ENCODE peak calls at places on chromosomes 16 and 17, in six cellular contexts. U is IMR-90, A is H1, W is mesendoderm, M is neuronal stem cell, K is trophoblast cell. D is an unnamed sample. For H3K36me3, the result is how much of the 10 kb centered on the place peaks cover.

GRCh38 chr16:13829712-13830304 is 90.1 kb upstream of the ERCC4 start:
- DNase-seq in U (no peak), A (no peak), M (no peak), K (no peak), W (no peak), D (no peak)

GRCh38 chr16:10939649-10940206 is 2.5 kb downstream of the DEXI start:
- DNase-seq in A (no peak), U (no peak), W (no peak), K (no peak), M (no peak), D (no peak)

GRCh38 chr17:1908699-1909309 is 79.0 kb downstream of the RPA1 start:
- DNase-seq in K (peak), U (peak), W (peak), A (no peak), M (peak), D (peak)

GRCh38 chr17:80612997-80613731 is 68.5 kb downstream of the RPTOR start:
- DNase-seq in A (no peak), M (no peak), K (no peak), U (no peak), W (no peak), D (no peak)

GRCh38 chr16:25258856-25259179 is 1.2 kb upstream of the ZKSCAN2 start:
- DNase-seq in W (peak), M (no peak), K (no peak), A (no peak), U (no peak), D (no peak)

GRCh38 chr17:199806-200603 is 18.6 kb upstream of the DOC2B start:
- DNase-seq in A (no peak), M (no peak), K (no peak), W (no peak), U (no peak), D (no peak)

GRCh38 chr16:86368261-86368660 is 142.1 kb upstream of the FOXF1 start:
- DNase-seq in U (no peak), W (no peak), M (no peak), A (no peak), K (no peak), D (no peak)

GRCh38 chr17:81217531-81217930 is 5.2 kb downstream of the CEP131 start:
- DNase-seq in A (no peak), K (no peak), U (no peak), W (no peak), M (no peak), D (no peak)

GRCh38 chr17:41695954-41696720 is 7.5 kb downstream of the EIF1 start:
- DNase-seq in M (peak), A (no peak), K (peak), W (peak), U (peak), D (peak)

GRCh38 chr16:81636298-81636960 is 142.7 kb upstream of the PLCG2 start:
- DNase-seq in K (peak), M (no peak), W (no peak), A (no peak), U (no peak), D (no peak)

GRCh38 chr16:81633147-81633619 is 145.9 kb upstream of the PLCG2 start:
- DNase-seq in U (no peak), A (no peak), K (peak), W (peak), M (no peak), D (no peak)

GRCh38 chr16:81633680-81634379 is 145.3 kb upstream of the PLCG2 start:
- DNase-seq in W (no peak), U (no peak), A (no peak), M (no peak), K (no peak), D (no peak)

GRCh38 chr16:81635336-81635947 is 143.6 kb upstream of the PLCG2 start:
- DNase-seq in A (no peak), U (no peak), K (no peak), M (no peak), W (no peak), D (no peak)

GRCh38 chr16:81634380-81635121 is 144.5 kb upstream of the PLCG2 start:
- DNase-seq in A (no peak), M (no peak), U (peak), K (no peak), W (peak), D (peak)
- H3K9ac ChIP-seq in A (no peak), M (no peak), U (no peak), K (no peak), W (peak), D (no peak)

GRCh38 chr17:78684026-78684425 is 98.0 kb downstream of the CYTH1 start:
- DNase-seq in K (no peak), W (no peak), U (no peak), A (no peak), M (no peak), D (no peak)

GRCh38 chr17:78680436-78680835 is 101.6 kb downstream of the CYTH1 start:
- DNase-seq in U (no peak), A (no peak), W (peak), M (no peak), K (peak), D (peak)

GRCh38 chr17:78679495-78680395 is 102.3 kb downstream of the CYTH1 start:
- DNase-seq in K (peak), W (no peak), U (no peak), M (no peak), A (no peak), D (peak)

GRCh38 chr17:78682363-78682762 is 99.7 kb downstream of the CYTH1 start:
- DNase-seq in A (no peak), U (no peak), W (no peak), K (peak), M (no peak), D (no peak)

GRCh38 chr17:78683031-78683961 is 98.8 kb downstream of the CYTH1 start:
- DNase-seq in K (no peak), U (no peak), W (no peak), M (no peak), A (no peak), D (no peak)
- H3K36me3 ChIP-seq in K (under half), U (under half), W (under half), M (under half), A (under half), D (half or more)

DNA sequence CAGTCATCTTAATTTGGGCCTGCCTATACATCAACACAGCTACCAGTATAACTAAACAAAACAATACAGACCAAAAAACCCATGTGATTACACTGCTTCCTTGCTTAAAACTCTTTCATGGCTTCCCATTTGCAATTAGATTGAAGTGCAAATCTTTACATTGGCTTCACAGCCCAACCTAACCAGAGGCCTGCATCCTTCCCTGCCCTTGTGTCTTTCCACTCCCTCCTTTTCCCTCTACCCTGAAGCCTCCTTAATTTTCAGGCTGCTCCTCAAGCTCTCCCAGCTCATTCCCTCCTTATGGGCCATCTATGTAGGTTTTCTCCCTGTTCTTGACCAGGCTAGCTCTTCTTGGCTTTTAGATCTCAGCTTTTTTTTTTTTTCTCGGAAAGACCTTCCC is 147.8 kb downstream of the TOX3 start:
- DNase-seq in A (no peak), U (no peak), K (no peak), W (no peak), M (no peak), D (no peak)
- H2BK5ac ChIP-seq in A (no peak), U (no peak), K (no peak), W (no peak), M (no peak), D (no peak)

GRCh38 chr16:19215705-19216104 is 47.7 kb downstream of the SYT17 start:
- DNase-seq in U (no peak), M (no peak), W (no peak), A (no peak), K (no peak), D (no peak)

GRCh38 chr16:19213885-19214284 is 45.8 kb downstream of the SYT17 start:
- DNase-seq in M (no peak), W (peak), K (peak), A (no peak), U (no peak), D (no peak)

GRCh38 chr16:19210968-19211367 is 42.9 kb downstream of the SYT17 start:
- DNase-seq in M (no peak), U (no peak), W (no peak), K (no peak), A (no peak), D (no peak)

GRCh38 chr16:19210175-19210924 is 42.3 kb downstream of the SYT17 start:
- DNase-seq in U (peak), K (peak), A (no peak), M (no peak), W (no peak), D (peak)

DNA sequence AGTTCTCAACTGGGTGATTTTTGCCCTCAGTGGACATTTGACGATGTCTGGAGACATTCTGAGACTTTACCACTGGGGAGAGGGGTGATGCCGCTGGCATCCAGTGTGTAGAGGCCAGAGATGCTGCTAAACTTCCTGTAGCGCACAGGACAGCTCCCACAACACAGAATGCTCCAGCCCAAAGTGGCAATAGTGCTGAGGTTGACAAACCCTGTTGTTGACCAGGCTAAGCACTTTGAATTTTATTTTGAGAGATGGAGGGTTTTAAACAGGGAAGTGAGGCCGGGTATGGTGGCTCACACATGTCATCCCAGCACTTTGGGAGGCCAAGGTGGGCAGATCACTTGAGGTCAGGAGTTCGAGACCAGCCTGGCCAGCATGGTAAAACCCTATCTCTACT is 44.0 kb downstream of the SYT17 start:
- DNase-seq in A (no peak), U (no peak), W (no peak), M (no peak), K (no peak), D (no peak)
- H3K9ac ChIP-seq in A (no peak), U (no peak), W (no peak), M (no peak), K (no peak), D (no peak)

DNA sequence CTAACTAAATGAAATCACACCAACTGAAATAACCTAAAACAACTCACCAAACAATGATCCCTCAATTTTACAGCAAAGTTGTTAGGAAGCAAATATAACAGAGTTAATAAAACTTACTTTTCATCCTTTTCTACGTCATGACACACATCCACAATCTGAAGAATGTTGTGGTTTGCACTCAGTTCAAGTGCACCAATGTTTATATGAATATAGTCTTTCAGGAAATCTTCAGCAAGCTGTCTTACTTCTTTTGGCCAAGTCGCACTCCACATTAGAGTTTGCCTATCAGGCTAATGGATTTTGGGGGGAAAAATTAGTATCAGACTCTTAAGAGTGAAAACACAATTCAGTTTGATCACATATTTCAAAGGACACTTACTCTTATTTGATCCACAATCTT is 3.3 kb downstream of the DDX5 start:
- DNase-seq in K (no peak), A (no peak), M (no peak), U (peak), W (no peak), D (peak)
- H3K36me3 ChIP-seq in K (under half), A (half or more), M (under half), U (under half), W (under half), D (under half)

GRCh38 chr16:9680021-9680655 is 502.1 kb downstream of the GRIN2A start:
- DNase-seq in M (no peak), U (no peak), A (no peak), W (no peak), K (no peak), D (no peak)

GRCh38 chr16:9682320-9682719 is 499.9 kb downstream of the GRIN2A start:
- DNase-seq in U (no peak), K (no peak), W (no peak), A (no peak), M (no peak), D (no peak)

GRCh38 chr16:9683677-9684076 is 498.6 kb downstream of the GRIN2A start:
- DNase-seq in A (no peak), W (no peak), U (no peak), M (no peak), K (no peak), D (no peak)

GRCh38 chr16:9680968-9681367 is 501.3 kb downstream of the GRIN2A start:
- DNase-seq in K (no peak), A (no peak), M (no peak), W (no peak), U (no peak), D (no peak)

DNA sequence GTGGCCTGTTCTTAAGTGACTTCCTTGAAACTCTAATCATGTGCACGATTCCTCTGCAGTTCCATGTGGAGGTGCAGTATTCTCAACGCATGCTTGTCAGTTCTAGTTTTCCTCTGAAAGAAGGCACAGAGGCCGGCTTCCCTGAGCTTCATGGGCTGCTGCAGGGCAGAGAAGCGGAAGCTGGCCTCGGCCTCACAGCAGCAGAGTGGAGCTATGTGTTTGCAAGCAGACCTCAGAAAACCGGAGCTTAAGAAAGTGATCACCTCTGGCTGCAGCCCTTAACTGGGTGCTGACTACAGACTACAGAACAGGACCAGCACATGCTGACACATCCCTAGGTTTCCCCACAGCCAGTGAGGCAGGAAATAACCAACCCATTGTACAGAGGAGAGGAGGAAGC is 500.7 kb downstream of the GRIN2A start:
- DNase-seq in W (no peak), K (no peak), U (no peak), M (no peak), A (no peak), D (no peak)
- H2BK5ac ChIP-seq in W (no peak), K (no peak), U (no peak), M (no peak), A (peak), D (no peak)

GRCh38 chr16:89318430-89318758 is 100.9 kb downstream of the ZNF778 start:
- DNase-seq in M (no peak), K (no peak), U (no peak), W (no peak), A (no peak), D (no peak)

GRCh38 chr16:89319628-89319882 is 102.1 kb downstream of the ZNF778 start:
- DNase-seq in A (no peak), U (no peak), K (no peak), M (no peak), W (no peak), D (no peak)

GRCh38 chr16:89318871-89319627 is 101.5 kb downstream of the ZNF778 start:
- DNase-seq in K (no peak), M (no peak), U (no peak), A (no peak), W (no peak), D (no peak)

GRCh38 chr16:89320717-89321501 is 103.4 kb downstream of the ZNF778 start:
- DNase-seq in A (no peak), U (peak), K (peak), M (no peak), W (peak), D (peak)

GRCh38 chr16:89319883-89320716 is 102.6 kb downstream of the ZNF778 start:
- DNase-seq in W (peak), U (peak), K (peak), M (no peak), A (no peak), D (peak)
- H3K9ac ChIP-seq in W (no peak), U (peak), K (no peak), M (no peak), A (no peak), D (peak)

DNA sequence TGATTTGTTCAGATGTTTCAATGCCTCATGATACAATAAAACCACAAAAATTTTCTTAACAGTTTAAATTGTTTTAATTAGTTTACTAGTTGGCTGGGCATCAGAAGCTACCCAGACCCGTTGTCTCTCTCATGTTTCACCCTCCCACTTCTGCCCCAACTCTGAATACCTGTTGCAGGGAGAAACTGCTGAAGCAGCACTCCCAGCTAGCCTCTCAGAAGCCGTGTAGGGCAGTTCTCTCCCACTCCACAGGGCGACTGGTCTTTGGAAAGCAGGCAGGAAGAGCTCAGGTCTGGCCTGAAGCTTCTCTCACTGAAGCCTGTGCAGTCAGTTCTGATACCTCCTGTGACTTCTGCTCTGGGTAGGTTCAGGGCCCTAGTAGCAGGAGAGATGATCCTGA is 1.6 kb upstream of the EDC4 start:
- DNase-seq in U (no peak), K (no peak), M (no peak), A (no peak), W (no peak), D (no peak)
- H3K36me3 ChIP-seq in U (under half), K (under half), M (under half), A (under half), W (under half), D (half or more)

DNA sequence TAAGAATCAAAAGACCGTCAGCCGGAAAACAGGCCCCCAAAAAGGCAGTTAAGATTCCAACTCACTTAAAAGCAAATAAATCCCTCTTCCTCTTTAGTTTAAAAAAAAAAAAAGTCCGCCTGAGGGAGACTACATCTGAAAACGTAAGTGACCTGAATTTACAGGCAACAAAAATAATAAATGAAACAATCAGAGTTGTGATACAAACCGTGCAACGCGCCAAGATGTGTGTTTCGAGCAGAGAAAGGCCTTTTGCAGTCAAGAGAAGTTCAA is 1.1 kb downstream of the KANSL1 start:
- DNase-seq in A (no peak), W (no peak), U (no peak), M (no peak), K (no peak), D (no peak)
- H2BK5ac ChIP-seq in A (peak), W (peak), U (peak), M (no peak), K (peak), D (peak)

GRCh38 chr17:61401280-61402072 is 1.8 kb downstream of the TBX2 start:
- DNase-seq in K (no peak), A (no peak), M (no peak), U (peak), W (no peak), D (peak)
- H3K9ac ChIP-seq in K (no peak), A (no peak), M (peak), U (peak), W (no peak), D (peak)